ENCODE peak calls at places on chromosomes 4 and X, in four cellular contexts. B, Z, P and A are unnamed samples.

GRCh38 chrX:149682956-149683947 is 28.6 kb upstream of the MAGEA11 start:
- DNase-seq in Z (no peak), B (no peak), P (no peak), A (peak; percentile 88)

GRCh38 chrX:139121616-139122286 is 408.8 kb upstream of the F9 start:
- DNase-seq in P (no peak), Z (no peak), B (no peak), A (peak; percentile 69)

GRCh38 chr4:8303485-8304281 is 34.1 kb downstream of the HTRA3 start:
- DNase-seq in P (peak; percentile 32), Z (no peak), B (peak; percentile 95), A (peak; percentile 48)

GRCh38 chr4:20538922-20539321 is 161.3 kb upstream of the PACRGL start:
- DNase-seq in P (no peak), B (no peak), Z (no peak), A (no peak)

GRCh38 chr4:180665994-180666818 is 1577.0 kb upstream of the TENM3 start:
- DNase-seq in Z (peak; percentile 50), B (peak; percentile 63), P (no peak), A (peak; percentile 81)

GRCh38 chr4:162498168-162498567 is 334.4 kb upstream of the FSTL5 start:
- DNase-seq in P (no peak), B (no peak), Z (no peak), A (no peak)

GRCh38 chrX:72016881-72017783 is 106.5 kb downstream of the NHSL2 start:
- DNase-seq in B (no peak), Z (peak; percentile 21), P (peak; percentile 24), A (no peak)

GRCh38 chrX:152220612-152221011 is 82.2 kb upstream of the MAGEA10 start:
- DNase-seq in Z (no peak), P (no peak), B (no peak), A (no peak)

GRCh38 chr4:145782756-145783155 is 102.8 kb downstream of the C4orf51 start:
- DNase-seq in Z (no peak), P (no peak), B (no peak), A (no peak)

GRCh38 chr4:99722006-99722405 is 64.4 kb upstream of the C4orf54 start:
- DNase-seq in B (no peak), Z (no peak), P (no peak), A (no peak)

GRCh38 chr4:185566425-185566824 is 31.1 kb upstream of the PDLIM3 start:
- DNase-seq in P (no peak), Z (no peak), B (no peak), A (peak; percentile 62)

GRCh38 chrX:135389717-135390116 is 32.0 kb upstream of the SMIM10L2A start:
- DNase-seq in B (no peak), P (no peak), Z (no peak), A (peak; percentile 76)

GRCh38 chr4:16758206-16758605 is 140.2 kb downstream of the LDB2 start:
- DNase-seq in Z (no peak), P (no peak), B (no peak), A (no peak)

GRCh38 chr4:180059216-180059881 is 2183.9 kb upstream of the TENM3 start:
- DNase-seq in P (peak; percentile 56), B (no peak), Z (peak; percentile 47), A (peak; percentile 59)

GRCh38 chr4:184000457-184001395 is 95.6 kb downstream of the STOX2 start:
- DNase-seq in P (no peak), B (no peak), Z (no peak), A (no peak)

GRCh38 chr4:123581802-123582201 is 185.2 kb downstream of the SPRY1 start:
- DNase-seq in Z (no peak), P (no peak), B (no peak), A (no peak)

GRCh38 chr4:31918891-31919290 is 1198.7 kb downstream of the PCDH7 start:
- DNase-seq in B (no peak), P (no peak), Z (no peak), A (no peak)

GRCh38 chr4:73454920-73455319 is 18.9 kb downstream of the AFP start:
- DNase-seq in Z (no peak), P (no peak), B (no peak), A (no peak)

GRCh38 chrX:30781711-30782444 is 107.2 kb downstream of the TAB3 start:
- DNase-seq in B (no peak), Z (no peak), P (no peak), A (no peak)

GRCh38 chr4:73439991-73440390 is 4.0 kb downstream of the AFP start:
- DNase-seq in Z (no peak), B (no peak), P (no peak), A (no peak)

GRCh38 chr4:74157116-74157742 is 689 bp upstream of the MTHFD2L start:
- DNase-seq in P (no peak), Z (no peak), B (peak; percentile 65), A (peak; percentile 4)

GRCh38 chrX:107716045-107716684 is 59.4 kb downstream of the TSC22D3 start:
- DNase-seq in B (peak; percentile 21), P (no peak), Z (peak; percentile 76), A (peak; percentile 85)

GRCh38 chrX:101206471-101206870 is 13.1 kb upstream of the DRP2 start:
- DNase-seq in P (no peak), Z (no peak), B (peak; percentile 58), A (peak; percentile 42)

GRCh38 chr4:56743550-56743949 is 62.5 kb upstream of the HOPX start:
- DNase-seq in Z (no peak), B (no peak), P (no peak), A (no peak)

GRCh38 chrX:103941201-103941975 is 21.0 kb upstream of the TMSB15B start:
- DNase-seq in B (peak; percentile 32), P (no peak), Z (no peak), A (peak; percentile 34)

GRCh38 chr4:147345662-147346061 is 135.2 kb upstream of the EDNRA start:
- DNase-seq in P (no peak), Z (no peak), B (no peak), A (no peak)

GRCh38 chr4:76078033-76078613 is 3.6 kb downstream of the ART3 start:
- DNase-seq in P (no peak), B (no peak), Z (no peak), A (no peak)

GRCh38 chrX:40094041-40094899 is 3.5 kb downstream of the BCOR start:
- DNase-seq in B (peak; percentile 55), Z (peak; percentile 70), P (peak; percentile 52), A (peak; percentile 81)

GRCh38 chrX:70038951-70039350 is 10.8 kb downstream of the AWAT2 start:
- DNase-seq in Z (no peak), P (no peak), B (no peak), A (no peak)

GRCh38 chr4:170030121-170030520 is 3.9 kb upstream of the MFAP3L start:
- DNase-seq in B (no peak), Z (no peak), P (no peak), A (no peak)

GRCh38 chrX:49043220-49043986 is at the start of gene TFE3:
- DNase-seq in B (peak; percentile 98), P (peak; percentile 88), Z (peak; percentile 98), A (peak; percentile 99)

GRCh38 chrX:117957128-117957527 is 159.5 kb downstream of the KLHL13 start:
- DNase-seq in B (peak; percentile 25), Z (no peak), P (no peak), A (no peak)

GRCh38 chr4:168845897-168846296 is 164.2 kb downstream of the CBR4 start:
- DNase-seq in P (no peak), B (no peak), Z (no peak), A (no peak)

DNA sequence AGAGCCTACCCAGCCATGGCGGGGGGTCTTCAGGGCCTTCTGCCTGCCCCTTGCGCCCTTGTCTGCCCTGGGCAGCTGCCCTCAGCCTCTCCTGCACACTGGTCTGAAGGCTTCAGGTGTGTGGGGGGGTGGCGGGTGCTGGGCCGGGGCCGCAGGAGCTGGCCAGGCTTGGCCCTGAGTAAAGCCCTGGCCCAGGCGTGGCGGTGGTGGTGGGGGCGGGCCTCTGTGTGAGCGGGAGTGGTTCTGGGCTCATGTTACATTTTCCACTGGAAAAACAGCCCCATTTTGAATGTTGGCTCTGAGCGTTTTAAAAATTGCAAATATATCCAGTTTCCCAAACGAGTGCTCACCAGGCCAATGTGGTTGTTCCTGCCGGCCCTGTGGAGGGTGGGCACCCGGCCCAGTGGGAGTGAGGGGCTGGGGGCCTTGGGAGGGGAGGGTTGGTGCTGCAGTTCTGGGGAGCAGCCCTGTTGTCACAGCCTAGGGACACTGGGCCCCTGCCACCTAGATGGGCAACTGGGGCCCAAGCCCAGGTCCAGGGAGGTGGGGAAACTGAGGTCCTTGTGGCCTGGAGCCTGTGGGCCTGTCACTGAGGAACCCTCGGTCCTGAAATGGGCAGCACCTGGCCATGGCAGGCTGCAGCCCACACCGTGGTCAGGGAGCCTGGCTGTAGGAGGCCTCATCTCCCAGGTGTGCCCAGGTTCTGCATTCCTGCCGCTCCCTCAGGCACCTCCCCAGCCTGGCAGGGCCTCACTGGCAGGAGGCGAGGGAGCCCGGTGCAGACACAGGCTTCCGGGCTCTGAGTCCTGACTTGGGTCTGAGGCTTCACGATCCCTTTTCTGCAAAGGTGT is 28.3 kb downstream of the FGFRL1 start:
- DNase-seq in B (peak; percentile 32), P (no peak), Z (no peak), A (peak; percentile 39)
- H3K23ac ChIP-seq in B (no peak overlapping the region), P (no peak overlapping the region), Z (no peak overlapping the region), A (no peak overlapping the region)

GRCh38 chr4:1009647-1010521 is 1.5 kb upstream of the FGFRL1 start:
- DNase-seq in P (peak; percentile 84), B (peak; percentile 36), Z (peak; percentile 73), A (peak; percentile 45)
- H3K4me1 ChIP-seq in P (peaks cover 9% of the 10 kb centered on the region), B (peaks cover 13% of the 10 kb centered on the region), Z (no peaks in the 10 kb centered on the region), A (no peaks in the 10 kb centered on the region)

DNA sequence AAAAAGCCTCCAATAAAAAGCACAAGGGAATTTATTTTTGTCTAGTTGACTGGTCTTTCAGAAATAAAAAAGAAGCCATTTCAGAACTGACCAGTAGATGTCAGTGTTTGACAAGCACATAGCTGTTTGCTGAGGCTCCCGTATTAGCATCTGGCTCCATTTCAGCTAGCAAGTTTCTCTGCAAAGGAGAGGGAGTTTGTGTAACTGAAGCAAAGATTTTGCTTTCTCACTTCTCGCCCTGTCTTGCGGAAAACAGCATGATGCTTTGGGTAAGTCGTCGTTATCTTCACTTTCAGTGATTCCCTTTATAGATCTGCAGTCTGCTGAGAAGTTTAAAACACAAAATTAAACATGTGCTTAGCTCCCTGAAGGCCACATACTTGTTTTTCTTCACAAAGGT is 85.5 kb downstream of the CT47B1 start:
- DNase-seq in B (peak; percentile 71), P (no peak), Z (peak; percentile 27), A (peak; percentile 63)
- H4K5ac ChIP-seq in B (no peak overlapping the region), P (no peak overlapping the region), Z (no peak overlapping the region), A (no peak overlapping the region)

GRCh38 chr4:1296324-1297022 is 6.8 kb downstream of the MAEA start:
- DNase-seq in P (no peak), B (no peak), Z (no peak), A (no peak)

GRCh38 chr4:1294424-1294823 is 4.7 kb downstream of the MAEA start:
- DNase-seq in Z (no peak), P (no peak), B (no peak), A (no peak)

GRCh38 chr4:1297023-1297395 is 7.3 kb downstream of the MAEA start:
- DNase-seq in B (no peak), P (no peak), Z (no peak), A (no peak)

GRCh38 chr4:1294891-1295290 is 5.2 kb downstream of the MAEA start:
- DNase-seq in Z (no peak), P (no peak), B (no peak), A (no peak)

DNA sequence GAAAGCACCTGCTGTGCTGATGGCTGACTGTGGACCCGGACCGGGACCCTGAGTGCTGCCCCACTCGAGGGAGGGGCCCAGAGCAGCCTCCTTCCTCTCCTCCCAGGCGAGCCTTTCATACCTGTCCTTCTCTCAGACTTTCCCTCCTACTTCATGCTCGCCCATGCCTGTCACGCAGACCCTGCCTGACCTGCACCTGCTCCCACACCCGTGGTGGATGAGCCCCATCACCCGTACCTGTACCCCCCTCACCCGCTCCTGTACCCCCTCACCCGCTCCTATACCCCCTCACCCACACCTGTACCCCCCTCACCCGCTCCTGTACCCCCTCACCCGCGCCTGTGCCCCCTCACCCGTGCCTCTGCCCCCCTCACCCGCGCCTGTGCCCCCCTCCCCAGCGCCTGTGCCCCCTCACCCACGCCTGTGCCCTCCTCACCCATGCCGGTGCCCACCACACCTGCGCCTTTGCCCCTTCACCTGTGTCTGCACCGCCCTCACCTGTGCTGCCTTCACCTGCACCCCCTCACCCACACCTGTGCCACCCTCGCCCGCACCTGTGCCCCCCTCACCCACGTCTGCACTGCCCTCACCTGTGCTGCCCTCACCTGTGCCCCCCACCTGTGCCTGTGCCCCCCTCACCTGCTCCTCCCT is 5.8 kb downstream of the MAEA start:
- DNase-seq in P (no peak), Z (no peak), B (no peak), A (no peak)
- H3K23ac ChIP-seq in P (no peak overlapping the region), Z (no peak overlapping the region), B (no peak overlapping the region), A (no peak overlapping the region)